ENCODE peak calls at places on chromosomes 13 and 19, in six cellular contexts. H, W, L, M, X and T are unnamed samples.

GRCh38 chr13:76792680-76793334 is 93.4 kb downstream of the KCTD12 start:
- DNase-seq in H (peak), W (no peak), L (no peak), M (peak), X (no peak), T (no peak)

GRCh38 chr19:55641376-55642152 is 762 bp downstream of the ZNF580 start:
- DNase-seq in H (peak), W (no peak), L (no peak), M (peak), X (peak), T (peak)

GRCh38 chr19:40596608-40597328 is 4.4 kb upstream of the LTBP4 start:
- DNase-seq in H (peak), W (no peak), L (no peak), M (peak), X (peak), T (peak)

GRCh38 chr13:43905435-43906031 is 25.8 kb downstream of the LACC1 start:
- DNase-seq in H (peak), W (peak), L (no peak), M (peak), X (no peak), T (peak)

GRCh38 chr19:30084390-30084819 is 142.4 kb downstream of the URI1 start:
- DNase-seq in H (no peak), W (no peak), L (no peak), M (no peak), X (no peak), T (no peak)

GRCh38 chr19:15101479-15102082 is 5.6 kb upstream of the SYDE1 start:
- DNase-seq in H (peak), W (no peak), L (no peak), M (peak), X (no peak), T (peak)

GRCh38 chr13:106522112-106522511 is 13.3 kb downstream of the EFNB2 start:
- DNase-seq in H (no peak), W (no peak), L (no peak), M (no peak), X (no peak), T (no peak)

GRCh38 chr19:47520343-47520806 is 5.5 kb upstream of the NAPA start:
- DNase-seq in H (no peak), W (no peak), L (no peak), M (no peak), X (no peak), T (no peak)

GRCh38 chr19:54121259-54121658 is 5.7 kb downstream of the PRPF31 start:
- DNase-seq in H (no peak), W (no peak), L (no peak), M (no peak), X (no peak), T (no peak)

GRCh38 chr19:6006896-6007295 is 29.0 kb upstream of the RANBP3 start:
- DNase-seq in H (no peak), W (no peak), L (no peak), M (no peak), X (no peak), T (no peak)

GRCh38 chr19:27776020-27776419 is 1436.9 kb downstream of the UQCRFS1 start:
- DNase-seq in H (peak), W (no peak), L (no peak), M (peak), X (peak), T (peak)

GRCh38 chr13:100634686-100635085 is 39.9 kb downstream of the TMTC4 start:
- DNase-seq in H (no peak), W (no peak), L (no peak), M (no peak), X (no peak), T (no peak)